ENCODE peak calls at places on chromosomes 6 and 20, in six cellular contexts. R is left lung, Q is retinal pigment epithelial cell, I is Peyer's patch, V is kidney epithelial cell, U is uterus. W is an unnamed sample.
A peak's percentile ranks its signal among the peaks of the same experiment; 100 is the strongest.

GRCh38 chr6:150336299-150336698 is 32.5 kb upstream of the IYD start:
- DNase-seq in R (no peak), Q (peak; percentile 83), I (peak; percentile 69), V (peak; percentile 73), U (no peak), W (no peak)

GRCh38 chr20:19992996-19993908 is 23.9 kb upstream of the NAA20 start:
- DNase-seq in R (no peak), Q (peak; percentile 81), I (no peak), V (peak; percentile 72), U (no peak), W (no peak)

GRCh38 chr6:105545947-105546710 is 143.2 kb upstream of the PREP start:
- DNase-seq in R (no peak), Q (no peak), I (no peak), V (no peak), U (peak; percentile 32), W (no peak)

GRCh38 chr6:145878591-145879295 is 64.1 kb upstream of the FBXO30 start:
- DNase-seq in R (no peak), Q (no peak), I (no peak), V (no peak), U (no peak), W (no peak)

GRCh38 chr6:12592634-12593033 is 123.9 kb upstream of the PHACTR1 start:
- DNase-seq in R (no peak), Q (no peak), I (no peak), V (peak; percentile 80), U (no peak), W (no peak)

GRCh38 chr6:161548713-161549112 is 274.9 kb upstream of the AGPAT4 start:
- DNase-seq in R (peak; percentile 62), Q (no peak), I (no peak), V (no peak), U (no peak), W (no peak)

GRCh38 chr6:34425132-34425497 is 754 bp downstream of the RPS10 start:
- DNase-seq in R (no peak), Q (no peak), I (no peak), V (no peak), U (no peak), W (no peak)

GRCh38 chr20:32050851-32051556 is 1.0 kb upstream of the HCK start:
- DNase-seq in R (peak; percentile 94), Q (no peak), I (peak; percentile 62), V (no peak), U (no peak), W (peak; percentile 49)

GRCh38 chr20:20894280-20894679 is 181.8 kb upstream of the RALGAPA2 start:
- DNase-seq in R (no peak), Q (no peak), I (no peak), V (no peak), U (no peak), W (no peak)

GRCh38 chr20:23092409-23092756 is 6.3 kb upstream of the CD93 start:
- DNase-seq in R (no peak), Q (no peak), I (peak; percentile 13), V (no peak), U (no peak), W (no peak)

GRCh38 chr20:47252879-47253307 is 103.6 kb downstream of the ZMYND8 start:
- DNase-seq in R (no peak), Q (no peak), I (no peak), V (no peak), U (no peak), W (no peak)

GRCh38 chr20:49270177-49270576 is 7.7 kb downstream of the ZNFX1 start:
- DNase-seq in R (no peak), Q (no peak), I (no peak), V (no peak), U (no peak), W (no peak)

GRCh38 chr20:49272654-49273053 is 5.2 kb downstream of the ZNFX1 start:
- DNase-seq in R (no peak), Q (no peak), I (no peak), V (no peak), U (no peak), W (no peak)

GRCh38 chr20:49267327-49267726 is 10.5 kb downstream of the ZNFX1 start:
- DNase-seq in R (no peak), Q (no peak), I (no peak), V (no peak), U (no peak), W (no peak)

GRCh38 chr20:49270736-49271135 is 7.1 kb downstream of the ZNFX1 start:
- DNase-seq in R (no peak), Q (no peak), I (no peak), V (no peak), U (no peak), W (no peak)

GRCh38 chr20:49268600-49269365 is 9.1 kb downstream of the ZNFX1 start:
- DNase-seq in R (no peak), Q (no peak), I (no peak), V (no peak), U (no peak), W (no peak)
- H3K4me3 ChIP-seq in R (no peak overlapping the region), Q (no peak overlapping the region), I (peak overlapping the region; percentile 2), V (no peak overlapping the region), U (no peak overlapping the region), W (peak overlapping the region; percentile 42)

DNA sequence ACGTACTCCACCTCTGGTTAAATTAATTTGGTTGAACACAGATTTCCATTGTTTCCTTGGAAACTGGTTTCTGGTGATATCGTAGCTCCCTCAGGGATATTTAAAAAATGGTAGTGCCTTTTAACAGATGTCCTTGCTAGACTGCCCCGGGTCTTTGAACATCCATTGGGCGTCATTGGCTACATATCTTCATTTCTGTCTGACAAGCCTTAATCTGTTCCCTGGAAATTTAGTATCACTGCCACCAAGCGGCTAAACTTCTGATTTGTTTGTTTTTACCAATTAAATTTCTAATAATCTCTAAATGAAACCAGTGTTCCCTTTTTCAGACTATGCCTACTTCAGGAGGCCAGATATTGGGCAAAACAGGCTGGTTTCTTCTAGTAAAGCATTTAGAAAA is 249.3 kb downstream of the ZFAND3 start:
- DNase-seq in R (no peak), Q (no peak), I (no peak), V (no peak), U (no peak), W (no peak)
- TF ChIP-seq CTCF in R (no peak), Q (peak; percentile 23), I (no peak), V (no peak), U (no peak), W (no peak)

GRCh38 chr20:50320005-50320909 is 129.6 kb downstream of the CEBPB start:
- DNase-seq in R (no peak), Q (no peak), I (no peak), V (no peak), U (no peak), W (no peak)

GRCh38 chr20:50323209-50323608 is 132.6 kb downstream of the CEBPB start:
- DNase-seq in R (no peak), Q (no peak), I (no peak), V (no peak), U (no peak), W (no peak)

GRCh38 chr20:50321797-50322480 is 131.3 kb downstream of the CEBPB start:
- DNase-seq in R (no peak), Q (no peak), I (no peak), V (no peak), U (peak; percentile 59), W (no peak)

GRCh38 chr20:50322703-50323131 is 132.1 kb downstream of the CEBPB start:
- DNase-seq in R (no peak), Q (no peak), I (no peak), V (no peak), U (no peak), W (no peak)

GRCh38 chr20:50320910-50321796 is 130.5 kb downstream of the CEBPB start:
- DNase-seq in R (peak; percentile 96), Q (peak; percentile 94), I (peak; percentile 91), V (peak; percentile 96), U (peak; percentile 97), W (no peak)
- H3K4me3 ChIP-seq in R (peak overlapping the region; percentile 12), Q (peak overlapping the region; percentile 31), I (peak overlapping the region; percentile 1), V (peak overlapping the region; percentile 26), U (peak overlapping the region; percentile 40), W (no peak overlapping the region)

GRCh38 chr6:131083687-131084086 is 20.6 kb upstream of the EPB41L2 start:
- DNase-seq in R (no peak), Q (peak; percentile 60), I (no peak), V (no peak), U (no peak), W (no peak)

GRCh38 chr6:131080084-131080483 is 17.0 kb upstream of the EPB41L2 start:
- DNase-seq in R (no peak), Q (no peak), I (no peak), V (no peak), U (no peak), W (no peak)

GRCh38 chr6:131082335-131082734 is 19.3 kb upstream of the EPB41L2 start:
- DNase-seq in R (no peak), Q (no peak), I (no peak), V (no peak), U (no peak), W (no peak)

DNA sequence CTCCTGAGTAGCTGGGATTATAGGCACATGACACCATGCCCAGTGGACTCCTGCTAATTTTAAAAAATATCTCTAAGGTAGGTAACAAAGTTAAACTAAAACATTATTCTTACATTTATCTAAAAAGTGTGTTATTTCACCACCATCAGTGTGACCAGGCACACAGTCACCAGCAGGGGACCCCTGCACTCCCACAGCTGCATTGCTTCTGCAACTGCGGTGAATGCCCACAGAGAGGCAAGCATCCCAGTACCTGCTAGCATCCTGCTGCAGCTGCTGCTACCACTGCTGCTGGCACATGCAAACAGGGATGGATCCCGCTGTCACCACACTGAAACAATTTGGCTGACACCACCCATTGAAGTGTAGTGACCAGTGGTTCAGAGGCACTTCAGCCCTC is 21.9 kb upstream of the EPB41L2 start:
- DNase-seq in R (no peak), Q (no peak), I (no peak), V (no peak), U (no peak), W (no peak)
- TF ChIP-seq CTCF in R (no peak), Q (peak; percentile 15), I (no peak), V (no peak), U (no peak), W (peak; percentile 20)

DNA sequence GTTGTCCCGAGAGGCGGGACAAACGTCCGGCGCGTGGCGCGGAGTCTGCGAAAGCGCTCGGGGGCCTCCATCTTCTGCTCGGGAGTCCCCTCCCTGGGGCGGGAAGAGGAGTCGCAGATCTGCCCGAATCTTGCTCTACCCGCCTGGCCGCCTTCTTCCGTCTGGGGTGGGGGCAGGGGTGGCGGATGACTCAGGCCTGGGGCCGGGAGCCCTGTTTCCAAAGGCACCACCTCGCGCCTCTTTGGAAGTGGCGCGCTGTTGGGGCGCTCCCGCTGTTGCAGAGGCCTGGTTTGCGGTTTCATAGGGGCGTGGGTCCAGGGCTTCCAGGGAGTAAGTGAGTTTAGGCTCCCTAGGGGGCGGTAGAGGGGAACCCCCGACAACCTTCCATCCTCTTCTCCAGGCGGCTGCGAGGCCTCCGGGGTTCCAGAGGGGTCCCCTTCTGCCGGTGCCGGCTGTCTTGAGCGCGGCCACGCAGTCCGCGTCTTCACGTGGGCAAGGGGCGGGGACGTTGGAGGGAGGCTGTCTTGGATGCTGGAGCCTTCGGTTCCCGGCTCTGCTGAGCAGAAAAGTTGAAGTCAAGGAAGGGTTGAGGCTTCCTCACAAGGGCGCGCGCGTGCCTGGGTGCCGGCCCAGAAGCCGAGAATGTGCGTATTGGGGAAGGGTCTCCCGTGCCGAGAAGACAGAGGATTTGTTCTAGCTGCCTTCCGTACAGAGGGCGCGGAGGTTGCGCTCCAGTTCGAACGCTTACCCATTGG is 2.6 kb upstream of the TFAP2C start:
- DNase-seq in R (peak; percentile 71), Q (no peak), I (no peak), V (no peak), U (no peak), W (peak; percentile 12)
- H3K4me3 ChIP-seq in R (no peak overlapping the region), Q (no peak overlapping the region), I (no peak overlapping the region), V (no peak overlapping the region), U (no peak overlapping the region), W (no peak overlapping the region)

GRCh38 chr6:45448417-45449389 is 71.0 kb upstream of the SUPT3H start:
- DNase-seq in R (no peak), Q (no peak), I (no peak), V (no peak), U (no peak), W (no peak)
- TF ChIP-seq CTCF in R (no peak), Q (no peak), I (no peak), V (no peak), U (no peak), W (no peak)

W was measured in GM06990.